ENCODE peak calls at places on chromosomes 13 and 19, in five cellular contexts. H is lower lobe of right lung, C is omental fat pad, D is lower leg skin, I is pancreas. K is an unnamed sample.

GRCh38 chr13:110015253-110015652 is 228.9 kb upstream of the IRS2 start:
- DNase-seq in C (no peak), H (no peak), D (no peak), I (peak), K (no peak)

GRCh38 chr13:62799931-62800436 is 1384.3 kb upstream of the PCDH20 start:
- DNase-seq in D (no peak), C (no peak), H (no peak), I (no peak), K (no peak)

GRCh38 chr13:106919638-106920037 is 351.7 kb upstream of the ARGLU1 start:
- DNase-seq in C (no peak), H (peak), I (no peak), D (no peak), K (no peak)

GRCh38 chr19:6268382-6268771 is 11.4 kb downstream of the MLLT1 start:
- DNase-seq in H (no peak), I (no peak), D (no peak), C (no peak), K (no peak)

GRCh38 chr19:18141031-18141430 is 11.9 kb upstream of the PIK3R2 start:
- DNase-seq in D (no peak), H (no peak), C (no peak), I (no peak), K (no peak)

GRCh38 chr19:5897189-5897969 is 6.2 kb downstream of the NDUFA11 start:
- DNase-seq in C (no peak), I (no peak), H (no peak), D (no peak), K (no peak)

GRCh38 chr13:99981115-99982020 is at the start of gene ZIC2:
- DNase-seq in I (no peak), C (no peak), H (no peak), D (no peak), K (peak)

GRCh38 chr13:51520524-51520923 is 63.7 kb upstream of the WDFY2 start:
- DNase-seq in D (no peak), H (no peak), C (no peak), I (no peak), K (no peak)

GRCh38 chr19:54421169-54421516 is 5.9 kb downstream of the TTYH1 start:
- DNase-seq in H (no peak), I (no peak), C (no peak), D (no peak), K (no peak)

GRCh38 chr13:88761145-88761544 is 1090.0 kb downstream of the SLITRK5 start:
- DNase-seq in C (no peak), D (no peak), H (no peak), I (no peak), K (no peak)

GRCh38 chr13:25905411-25906010 is 146.3 kb downstream of the SHISA2 start:
- DNase-seq in H (no peak), D (no peak), I (no peak), C (no peak), K (no peak)

GRCh38 chr13:26463848-26464247 is 93.6 kb upstream of the WASF3 start:
- DNase-seq in C (no peak), H (no peak), I (no peak), D (no peak), K (no peak)

GRCh38 chr19:35655600-35655999 is 7.5 kb downstream of the COX6B1 start:
- DNase-seq in D (no peak), H (no peak), C (no peak), I (no peak), K (no peak)

GRCh38 chr19:35656700-35657099 is 8.6 kb downstream of the COX6B1 start:
- DNase-seq in H (no peak), I (no peak), C (no peak), D (no peak), K (no peak)

GRCh38 chr19:35661995-35662340 is 4.3 kb upstream of the UPK1A start:
- DNase-seq in H (no peak), I (no peak), D (no peak), C (no peak), K (no peak)

GRCh38 chr19:35663981-35664380 is 2.3 kb upstream of the UPK1A start:
- DNase-seq in C (no peak), D (no peak), I (no peak), H (no peak), K (no peak)

GRCh38 chr19:35657904-35658700 is 8.2 kb upstream of the UPK1A start:
- DNase-seq in D (no peak), H (no peak), I (no peak), C (no peak), K (no peak)
- TF ChIP-seq CTCF in D (no peak), H (no peak), I (no peak), C (no peak), K (peak)

DNA sequence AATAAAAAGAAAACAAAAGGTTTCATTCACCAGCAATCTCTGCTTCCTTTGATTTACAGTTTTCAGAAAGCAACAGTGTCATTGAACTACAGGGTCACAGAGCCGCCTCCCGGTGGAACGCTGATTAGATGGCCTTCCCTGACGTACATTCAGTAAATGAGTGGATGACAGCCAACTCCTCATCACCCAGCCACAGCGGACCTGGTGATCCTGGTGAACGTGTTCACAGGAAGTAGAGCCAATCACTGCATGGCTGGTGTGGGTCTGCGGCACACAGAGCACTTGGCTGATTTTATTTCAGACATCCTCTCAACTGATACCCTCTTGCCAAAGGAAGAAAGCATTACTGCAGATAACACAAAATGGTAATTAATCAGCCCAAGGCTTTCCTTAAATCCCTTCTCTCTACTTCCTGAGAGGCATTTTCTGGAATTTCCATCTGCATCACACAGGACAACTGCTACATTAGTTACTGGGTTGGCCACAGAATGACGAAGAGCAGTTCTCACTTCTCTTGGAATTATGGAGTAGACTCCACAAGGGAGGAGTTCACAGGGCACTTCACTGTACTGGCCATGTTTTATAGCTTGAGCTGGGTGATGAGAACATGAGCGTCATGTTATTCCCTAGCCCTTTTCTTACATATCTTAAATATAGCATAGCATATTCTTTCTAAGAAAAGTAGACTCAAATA is 84.0 kb upstream of the SLC7A1 start:
- DNase-seq in I (peak), D (no peak), C (no peak), H (no peak), K (no peak)
- TF ChIP-seq CTCF in I (no peak), D (no peak), C (no peak), H (no peak), K (no peak)

GRCh38 chr13:114130708-114131580 is 1.5 kb downstream of the RASA3 start:
- DNase-seq in D (no peak), C (no peak), H (peak), I (peak), K (peak)
- TF ChIP-seq CTCF in D (no peak), C (no peak), H (no peak), I (no peak), K (no peak)

DNA sequence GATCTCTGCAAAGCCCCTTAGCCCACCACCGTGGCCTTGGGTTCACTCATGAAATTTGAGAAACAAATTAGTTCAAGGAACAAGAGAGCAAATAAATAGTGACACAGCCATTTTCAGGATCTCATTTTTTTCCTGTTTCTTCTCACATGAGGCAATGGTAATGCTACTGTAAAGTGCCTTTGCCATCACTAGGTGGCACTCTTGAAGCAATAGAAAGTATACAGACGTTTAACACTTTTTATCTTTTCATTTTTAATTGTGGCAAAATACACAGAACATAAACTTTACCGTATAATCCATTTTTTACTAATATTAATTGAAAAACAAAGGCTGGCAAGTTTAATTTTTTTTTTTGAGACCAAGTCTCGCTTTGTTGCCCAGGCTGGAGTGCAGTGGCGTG is 76.9 kb upstream of the ZNF835 start:
- DNase-seq in D (no peak), I (no peak), H (no peak), C (no peak), K (no peak)
- TF ChIP-seq CTCF in D (no peak), I (peak), H (peak), C (no peak), K (no peak)

GRCh38 chr13:49560270-49561063 is 24.9 kb downstream of the RCBTB1 start:
- DNase-seq in I (peak), C (no peak), D (no peak), H (no peak), K (no peak)
- TF ChIP-seq CTCF in I (no peak), C (no peak), D (no peak), H (peak), K (no peak)